ENCODE peak calls at places on chromosomes 16 and 17, in seven cellular contexts. J is Caco-2; P is CD8-positive, alpha-beta T cell; H is body of pancreas; F is heart left ventricle; M is uterus; O is effector memory CD4-positive, alpha-beta T cell. V is an unnamed sample.

GRCh38 chr16:68429081-68429740 is 19.1 kb downstream of the SMPD3 start:
- DNase-seq in H (no peak), P (no peak), O (no peak), M (no peak), F (no peak), J (no peak), V (no peak)

GRCh38 chr16:84414789-84415326 is 46.5 kb downstream of the ATP2C2 start:
- DNase-seq in P (no peak), O (no peak), H (no peak), J (no peak), M (no peak), F (no peak), V (no peak)

GRCh38 chr17:64315032-64315490 is 52.0 kb upstream of the TEX2 start:
- DNase-seq in P (no peak), H (peak; percentile 72), O (no peak), F (peak; percentile 92), J (no peak), M (peak; percentile 91), V (no peak)

GRCh38 chr16:16867994-16868393 is 489.1 kb downstream of the NPIPA7 start:
- DNase-seq in F (no peak), J (no peak), H (no peak), M (no peak), P (no peak), O (no peak), V (no peak)

GRCh38 chr16:27434141-27435051 is 32.4 kb downstream of the IL21R start:
- DNase-seq in J (no peak), P (peak; percentile 4), F (no peak), H (no peak), M (peak; percentile 1), O (no peak), V (no peak)

GRCh38 chr17:21532763-21533385 is 156.7 kb downstream of the KCNJ12 start:
- DNase-seq in F (no peak), P (no peak), M (no peak), H (no peak), O (no peak), J (no peak), V (no peak)

GRCh38 chr17:20706752-20707372 is 127.3 kb downstream of the CDRT15L2 start:
- DNase-seq in M (no peak), H (no peak), J (no peak), O (no peak), P (no peak), F (no peak), V (no peak)

GRCh38 chr17:41657936-41658335 is 30.7 kb upstream of the EIF1 start:
- DNase-seq in P (no peak), F (peak; percentile 4), O (no peak), J (no peak), M (no peak), H (no peak), V (no peak)

GRCh38 chr16:65120811-65121721 is 797 bp downstream of the CDH11 start:
- DNase-seq in J (no peak), F (peak; percentile 34), M (peak; percentile 51), P (no peak), H (no peak), O (no peak), V (no peak)

GRCh38 chr17:2063306-2064146 is 8.6 kb downstream of the HIC1 start:
- DNase-seq in M (peak; percentile 75), H (no peak), J (no peak), F (peak; percentile 73), P (no peak), O (no peak), V (no peak)

GRCh38 chr17:73566905-73567782 is 77.1 kb downstream of the SDK2 start:
- DNase-seq in H (no peak), P (peak; percentile 27), O (no peak), M (no peak), F (no peak), J (no peak), V (no peak)

GRCh38 chr17:36999475-36999874 is 50.7 kb downstream of the AATF start:
- DNase-seq in J (no peak), H (no peak), O (no peak), M (no peak), F (no peak), P (no peak), V (no peak)
- H3K9me3 ChIP-seq in J (peaks cover 9% of the 10 kb centered on the region), H (no peaks in the 10 kb centered on the region), O (no peaks in the 10 kb centered on the region), M (no peaks in the 10 kb centered on the region), F (no peaks in the 10 kb centered on the region), P (no peaks in the 10 kb centered on the region), V (peaks cover 6% of the 10 kb centered on the region)

GRCh38 chr17:48045270-48046001 is 2.7 kb upstream of the NFE2L1 start:
- DNase-seq in M (no peak), O (no peak), P (no peak), J (no peak), H (peak; percentile 67), F (peak; percentile 36), V (no peak)
- H3K9me3 ChIP-seq in M (no peaks in the 10 kb centered on the region), O (no peaks in the 10 kb centered on the region), P (no peaks in the 10 kb centered on the region), J (no peaks in the 10 kb centered on the region), H (no peaks in the 10 kb centered on the region), F (no peaks in the 10 kb centered on the region), V (no peaks in the 10 kb centered on the region)

GRCh38 chr17:26807024-26807423 is 486.9 kb upstream of the WSB1 start:
- DNase-seq in P (no peak), F (no peak), M (no peak), O (no peak), H (no peak), J (no peak), V (no peak)
- H3K9me3 ChIP-seq in P (peaks cover 9% of the 10 kb centered on the region), F (no peaks in the 10 kb centered on the region), M (peaks cover 3% of the 10 kb centered on the region), O (peaks cover 5% of the 10 kb centered on the region), H (no peaks in the 10 kb centered on the region), J (peaks cover 31% of the 10 kb centered on the region), V (peaks cover 66% of the 10 kb centered on the region)

GRCh38 chr16:79638386-79639106 is 38.0 kb upstream of the MAF start:
- DNase-seq in O (no peak), H (no peak), F (no peak), J (no peak), M (no peak), P (no peak), V (no peak)
- H3K9me3 ChIP-seq in O (no peaks in the 10 kb centered on the region), H (no peaks in the 10 kb centered on the region), F (no peaks in the 10 kb centered on the region), J (no peaks in the 10 kb centered on the region), M (no peaks in the 10 kb centered on the region), P (no peaks in the 10 kb centered on the region), V (no peaks in the 10 kb centered on the region)

DNA sequence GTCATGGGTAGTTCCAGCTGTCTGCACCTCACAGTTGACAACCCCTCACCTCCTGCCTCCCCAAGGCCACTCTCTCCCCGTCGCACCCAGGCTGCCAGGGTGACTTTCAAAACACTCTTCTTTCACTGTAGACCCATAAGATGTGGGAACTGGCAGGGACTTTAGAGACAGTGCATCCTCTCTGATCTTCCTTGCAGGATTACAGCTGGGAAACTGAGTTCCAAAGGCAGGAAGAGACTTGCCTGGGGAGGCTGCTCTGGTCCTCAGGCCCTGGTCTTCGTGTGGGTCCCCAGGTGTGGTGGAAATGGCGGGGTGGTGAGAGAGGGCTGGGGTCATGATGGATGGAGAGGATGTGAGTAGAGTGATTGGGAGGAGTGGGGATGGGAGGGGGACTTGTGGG is 21.9 kb upstream of the NKD1 start:
- DNase-seq in F (no peak), P (no peak), J (peak; percentile 15), H (no peak), M (no peak), O (no peak), V (no peak)
- H3K9me3 ChIP-seq in F (no peaks in the 10 kb centered on the region), P (no peaks in the 10 kb centered on the region), J (peaks cover 21% of the 10 kb centered on the region), H (no peaks in the 10 kb centered on the region), M (no peaks in the 10 kb centered on the region), O (no peaks in the 10 kb centered on the region), V (no peaks in the 10 kb centered on the region)

DNA sequence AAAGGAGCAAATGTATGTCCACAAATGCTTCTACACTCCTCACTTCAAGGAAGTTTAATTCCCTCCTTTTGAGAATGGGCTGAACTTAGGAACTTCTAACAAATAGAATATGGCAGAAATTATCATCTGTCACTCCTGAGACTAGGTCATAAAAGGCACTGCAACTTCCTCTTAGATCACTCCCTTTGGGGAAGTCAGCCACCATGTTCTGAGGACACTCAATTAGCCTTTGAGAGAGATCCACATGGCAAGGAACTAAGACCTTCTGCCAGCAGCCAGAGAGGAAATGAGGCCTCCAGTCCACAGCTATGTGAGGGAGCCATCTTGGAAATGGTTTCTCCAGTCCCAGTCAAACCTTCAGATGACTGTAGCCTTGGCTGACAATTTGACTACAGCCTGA is 113.5 kb upstream of the SEC14L1 start:
- DNase-seq in H (no peak), F (no peak), M (no peak), O (no peak), J (no peak), P (no peak), V (no peak)
- H3K9me3 ChIP-seq in H (no peaks in the 10 kb centered on the region), F (no peaks in the 10 kb centered on the region), M (no peaks in the 10 kb centered on the region), O (no peaks in the 10 kb centered on the region), J (peaks cover 11% of the 10 kb centered on the region), P (no peaks in the 10 kb centered on the region), V (peaks cover 10% of the 10 kb centered on the region)

GRCh38 chr17:61701334-61701733 is 110.3 kb upstream of the NACA2 start:
- DNase-seq in F (no peak), P (no peak), O (no peak), H (no peak), J (no peak), M (no peak), V (no peak)
- H3K9me3 ChIP-seq in F (no peaks in the 10 kb centered on the region), P (peaks cover 24% of the 10 kb centered on the region), O (peaks cover 14% of the 10 kb centered on the region), H (peaks cover 2% of the 10 kb centered on the region), J (peaks cover 16% of the 10 kb centered on the region), M (peaks cover 17% of the 10 kb centered on the region), V (peaks cover 3% of the 10 kb centered on the region)

V was measured in AG04450.